ENCODE peak calls at places on chromosomes 1 and 21, in four cellular contexts. One of them, this sample, is unnamed. For H3K36me3, the result is how much of the 10 kb centered on the place peaks cover.

GRCh38 chr1:246151796-246152434 is 355.2 kb downstream of the SMYD3 start:
- DNase-seq in cardiac muscle cell: peak
- DNase-seq in left lung: no peak
- DNase-seq in Peyer's patch: no peak
- DNase-seq in this sample: no peak

GRCh38 chr1:7578206-7578605 is 192.9 kb upstream of the VAMP3 start:
- DNase-seq in Peyer's patch: peak
- DNase-seq in cardiac muscle cell: no peak
- DNase-seq in left lung: peak
- DNase-seq in this sample: peak

GRCh38 chr1:15276691-15277090 is 29.7 kb downstream of the FHAD1 start:
- DNase-seq in Peyer's patch: no peak
- DNase-seq in cardiac muscle cell: no peak
- DNase-seq in left lung: no peak
- DNase-seq in this sample: no peak

GRCh38 chr21:36751383-36751782 is 52.5 kb downstream of the SIM2 start:
- DNase-seq in Peyer's patch: no peak
- DNase-seq in left lung: no peak
- DNase-seq in cardiac muscle cell: no peak
- DNase-seq in this sample: no peak

GRCh38 chr1:245690153-245690552 is 535.4 kb downstream of the KIF26B start:
- DNase-seq in left lung: no peak
- DNase-seq in Peyer's patch: no peak
- DNase-seq in cardiac muscle cell: no peak
- DNase-seq in this sample: no peak

GRCh38 chr1:234613128-234613875 is 3.3 kb upstream of the IRF2BP2 start:
- DNase-seq in Peyer's patch: no peak
- DNase-seq in cardiac muscle cell: no peak
- DNase-seq in left lung: no peak
- DNase-seq in this sample: no peak

GRCh38 chr1:116574581-116575291 is 3.9 kb upstream of the CD58 start:
- DNase-seq in Peyer's patch: no peak
- DNase-seq in cardiac muscle cell: peak
- DNase-seq in left lung: no peak
- DNase-seq in this sample: no peak

GRCh38 chr1:168920456-168921094 is 185.9 kb upstream of the ATP1B1 start:
- DNase-seq in Peyer's patch: no peak
- DNase-seq in left lung: no peak
- DNase-seq in cardiac muscle cell: no peak
- DNase-seq in this sample: no peak

GRCh38 chr1:10724948-10725852 is 71.2 kb downstream of the CASZ1 start:
- DNase-seq in Peyer's patch: no peak
- DNase-seq in left lung: no peak
- DNase-seq in cardiac muscle cell: no peak
- DNase-seq in this sample: peak

GRCh38 chr1:198657550-198658064 is 18.8 kb downstream of the PTPRC start:
- DNase-seq in left lung: no peak
- DNase-seq in Peyer's patch: no peak
- DNase-seq in cardiac muscle cell: no peak
- DNase-seq in this sample: no peak

GRCh38 chr1:167054531-167054930 is 35.6 kb downstream of the GPA33 start:
- DNase-seq in cardiac muscle cell: no peak
- DNase-seq in left lung: no peak
- DNase-seq in Peyer's patch: no peak
- DNase-seq in this sample: no peak

GRCh38 chr1:92804721-92805169 is 19.8 kb upstream of the EVI5 start:
- DNase-seq in left lung: no peak
- DNase-seq in cardiac muscle cell: peak
- DNase-seq in Peyer's patch: peak
- DNase-seq in this sample: peak

GRCh38 chr1:229892515-229893117 is 174.4 kb upstream of the GALNT2 start:
- DNase-seq in left lung: no peak
- DNase-seq in Peyer's patch: no peak
- DNase-seq in cardiac muscle cell: no peak
- DNase-seq in this sample: no peak

GRCh38 chr1:229889031-229889517 is 178.0 kb upstream of the GALNT2 start:
- DNase-seq in Peyer's patch: no peak
- DNase-seq in left lung: no peak
- DNase-seq in cardiac muscle cell: no peak
- DNase-seq in this sample: no peak

GRCh38 chr1:229888561-229889001 is 178.5 kb upstream of the GALNT2 start:
- DNase-seq in left lung: no peak
- DNase-seq in cardiac muscle cell: no peak
- DNase-seq in Peyer's patch: no peak
- DNase-seq in this sample: no peak

GRCh38 chr1:229893762-229894444 is 173.1 kb upstream of the GALNT2 start:
- DNase-seq in cardiac muscle cell: no peak
- DNase-seq in Peyer's patch: no peak
- DNase-seq in left lung: no peak
- DNase-seq in this sample: no peak

GRCh38 chr1:229891227-229891626 is 175.8 kb upstream of the GALNT2 start:
- DNase-seq in Peyer's patch: no peak
- DNase-seq in cardiac muscle cell: no peak
- DNase-seq in left lung: no peak
- DNase-seq in this sample: no peak
- TF ChIP-seq CTCF in Peyer's patch: no peak
- TF ChIP-seq CTCF in cardiac muscle cell: no peak
- TF ChIP-seq CTCF in left lung: no peak
- TF ChIP-seq CTCF in this sample: no peak

DNA sequence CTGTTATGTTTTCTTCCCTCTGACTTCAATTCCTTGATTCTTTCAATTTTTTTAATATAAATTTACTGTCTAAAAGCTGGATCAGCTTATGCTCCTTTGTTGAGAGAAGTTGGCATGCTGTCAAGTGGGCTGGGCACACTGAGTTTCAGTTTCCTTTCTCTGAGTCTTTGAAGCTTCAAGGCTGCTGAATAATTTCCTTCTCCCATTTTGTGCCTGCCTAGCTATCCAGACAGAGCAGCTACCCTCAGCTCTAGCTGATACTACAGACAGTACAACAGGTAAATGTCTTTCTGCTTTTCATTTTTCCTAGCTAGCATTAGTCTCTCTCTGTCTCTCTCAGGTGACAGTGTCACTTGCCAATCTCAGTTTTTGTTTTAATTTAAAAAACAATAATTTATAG is at the start of gene IFI44:
- DNase-seq in Peyer's patch: peak
- DNase-seq in cardiac muscle cell: peak
- DNase-seq in left lung: no peak
- DNase-seq in this sample: peak
- H3K4me3 ChIP-seq in Peyer's patch: peak
- H3K4me3 ChIP-seq in cardiac muscle cell: no peak
- H3K4me3 ChIP-seq in left lung: peak
- H3K4me3 ChIP-seq in this sample: peak

GRCh38 chr21:44783023-44783696 is 18.5 kb downstream of the UBE2G2 start:
- DNase-seq in Peyer's patch: no peak
- DNase-seq in cardiac muscle cell: no peak
- DNase-seq in left lung: no peak
- DNase-seq in this sample: no peak
- H3K36me3 ChIP-seq in Peyer's patch: under half
- H3K36me3 ChIP-seq in cardiac muscle cell: under half
- H3K36me3 ChIP-seq in left lung: under half
- H3K36me3 ChIP-seq in this sample: under half

GRCh38 chr21:35508389-35508888 is 459.3 kb upstream of the RUNX1 start:
- DNase-seq in cardiac muscle cell: no peak
- DNase-seq in Peyer's patch: no peak
- DNase-seq in left lung: peak
- DNase-seq in this sample: peak
- TF ChIP-seq CTCF in cardiac muscle cell: peak
- TF ChIP-seq CTCF in Peyer's patch: peak
- TF ChIP-seq CTCF in left lung: no peak
- TF ChIP-seq CTCF in this sample: peak

GRCh38 chr1:1080122-1080753 is 6.1 kb upstream of the RNF223 start:
- DNase-seq in cardiac muscle cell: peak
- DNase-seq in Peyer's patch: peak
- DNase-seq in left lung: peak
- DNase-seq in this sample: peak

GRCh38 chr1:1080951-1081310 is 6.8 kb upstream of the RNF223 start:
- DNase-seq in left lung: peak
- DNase-seq in cardiac muscle cell: no peak
- DNase-seq in Peyer's patch: peak
- DNase-seq in this sample: peak

GRCh38 chr1:1081311-1082238 is 7.5 kb upstream of the RNF223 start:
- DNase-seq in cardiac muscle cell: no peak
- DNase-seq in Peyer's patch: peak
- DNase-seq in left lung: peak
- DNase-seq in this sample: no peak

GRCh38 chr1:1082239-1083180 is 8.4 kb upstream of the RNF223 start:
- DNase-seq in Peyer's patch: peak
- DNase-seq in cardiac muscle cell: no peak
- DNase-seq in left lung: peak
- DNase-seq in this sample: peak

GRCh38 chr1:1079408-1080121 is 5.5 kb upstream of the RNF223 start:
- DNase-seq in left lung: peak
- DNase-seq in cardiac muscle cell: peak
- DNase-seq in Peyer's patch: no peak
- DNase-seq in this sample: peak
- H3K4me3 ChIP-seq in left lung: peak
- H3K4me3 ChIP-seq in cardiac muscle cell: peak
- H3K4me3 ChIP-seq in Peyer's patch: peak
- H3K4me3 ChIP-seq in this sample: peak

GRCh38 chr21:32353002-32353711 is 39.7 kb downstream of the URB1 start:
- DNase-seq in cardiac muscle cell: no peak
- DNase-seq in Peyer's patch: no peak
- DNase-seq in left lung: no peak
- DNase-seq in this sample: no peak
- H3K36me3 ChIP-seq in cardiac muscle cell: under half
- H3K36me3 ChIP-seq in Peyer's patch: under half
- H3K36me3 ChIP-seq in left lung: under half
- H3K36me3 ChIP-seq in this sample: half or more

This sample was measured in lower lobe of right lung.